ENCODE peak calls at places on chromosomes 4 and X, in ten cellular contexts. E, U, J, Z, M, A, H, N, B and I are unnamed samples.

GRCh38 chrX:25544641-25545040 is 528.9 kb upstream of the ARX start:
- DNase-seq in E (no peak), U (no peak), J (no peak), Z (no peak), M (no peak), A (no peak), H (no peak), N (no peak), B (peak), I (no peak)

GRCh38 chrX:54921427-54922021 is 900 bp downstream of the TRO start:
- DNase-seq in E (peak), U (peak), J (no peak), Z (peak), M (peak), A (peak), H (no peak), N (peak), B (peak), I (no peak)

GRCh38 chr4:41611881-41612871 is 74.2 kb downstream of the LIMCH1 start:
- DNase-seq in E (peak), U (peak), J (no peak), Z (no peak), M (peak), A (peak), H (no peak), N (no peak), B (peak), I (peak)

GRCh38 chr4:85370400-85371032 is 104.4 kb upstream of the ARHGAP24 start:
- DNase-seq in E (no peak), U (no peak), J (no peak), Z (no peak), M (peak), A (peak), H (peak), N (no peak), B (peak), I (no peak)

GRCh38 chrX:93673869-93674271 is at the start of gene FAM133A:
- DNase-seq in E (no peak), U (no peak), J (no peak), Z (no peak), M (peak), A (peak), H (no peak), N (no peak), B (peak), I (no peak)

GRCh38 chr4:1208970-1209704 is 36.8 kb upstream of the SPON2 start:
- DNase-seq in E (peak), U (peak), J (peak), Z (peak), M (peak), A (no peak), H (no peak), N (peak), B (peak), I (no peak)

GRCh38 chr4:15398001-15398400 is 29.8 kb upstream of the C1QTNF7 start:
- DNase-seq in E (no peak), U (no peak), J (no peak), Z (no peak), M (no peak), A (no peak), H (no peak), N (no peak), B (no peak), I (no peak)

GRCh38 chrX:71128915-71129765 is 10.7 kb downstream of the MED12 start:
- DNase-seq in E (peak), U (peak), J (peak), Z (peak), M (peak), A (peak), H (peak), N (peak), B (peak), I (peak)

GRCh38 chr4:10461850-10462400 is 4.7 kb upstream of the ZNF518B start:
- DNase-seq in E (no peak), U (no peak), J (no peak), Z (no peak), M (no peak), A (no peak), H (no peak), N (no peak), B (no peak), I (no peak)

GRCh38 chrX:107684956-107685385 is 56.7 kb downstream of the PRPS1 start:
- DNase-seq in E (peak), U (peak), J (peak), Z (peak), M (peak), A (peak), H (peak), N (peak), B (no peak), I (no peak)

GRCh38 chrX:134999469-134999868 is 8.7 kb downstream of the SMIM10 start:
- DNase-seq in E (no peak), U (no peak), J (no peak), Z (no peak), M (no peak), A (no peak), H (peak), N (no peak), B (peak), I (no peak)

GRCh38 chr4:155656025-155656424 is 10.6 kb upstream of the GUCY1A1 start:
- DNase-seq in E (no peak), U (no peak), J (no peak), Z (no peak), M (no peak), A (no peak), H (no peak), N (no peak), B (no peak), I (no peak)

GRCh38 chr4:143399113-143399949 is 62.7 kb downstream of the GAB1 start:
- DNase-seq in E (no peak), U (no peak), J (no peak), Z (no peak), M (no peak), A (no peak), H (peak), N (no peak), B (peak), I (no peak)

GRCh38 chr4:124334119-124334518 is 378.4 kb downstream of the ANKRD50 start:
- DNase-seq in E (no peak), U (no peak), J (no peak), Z (no peak), M (peak), A (peak), H (peak), N (no peak), B (peak), I (no peak)

GRCh38 chrX:119272882-119273806 is 37.1 kb downstream of the PGRMC1 start:
- DNase-seq in E (peak), U (peak), J (peak), Z (no peak), M (peak), A (no peak), H (no peak), N (peak), B (peak), I (peak)

GRCh38 chr4:70901984-70902576 is at the start of gene MOB1B:
- DNase-seq in E (peak), U (peak), J (peak), Z (peak), M (peak), A (peak), H (peak), N (peak), B (peak), I (peak)
- TF ChIP-seq POLR2A in E (no peak), U (peak), J (no peak), Z (peak), M (no peak), A (peak), H (peak), N (peak), B (peak), I (no peak)

DNA sequence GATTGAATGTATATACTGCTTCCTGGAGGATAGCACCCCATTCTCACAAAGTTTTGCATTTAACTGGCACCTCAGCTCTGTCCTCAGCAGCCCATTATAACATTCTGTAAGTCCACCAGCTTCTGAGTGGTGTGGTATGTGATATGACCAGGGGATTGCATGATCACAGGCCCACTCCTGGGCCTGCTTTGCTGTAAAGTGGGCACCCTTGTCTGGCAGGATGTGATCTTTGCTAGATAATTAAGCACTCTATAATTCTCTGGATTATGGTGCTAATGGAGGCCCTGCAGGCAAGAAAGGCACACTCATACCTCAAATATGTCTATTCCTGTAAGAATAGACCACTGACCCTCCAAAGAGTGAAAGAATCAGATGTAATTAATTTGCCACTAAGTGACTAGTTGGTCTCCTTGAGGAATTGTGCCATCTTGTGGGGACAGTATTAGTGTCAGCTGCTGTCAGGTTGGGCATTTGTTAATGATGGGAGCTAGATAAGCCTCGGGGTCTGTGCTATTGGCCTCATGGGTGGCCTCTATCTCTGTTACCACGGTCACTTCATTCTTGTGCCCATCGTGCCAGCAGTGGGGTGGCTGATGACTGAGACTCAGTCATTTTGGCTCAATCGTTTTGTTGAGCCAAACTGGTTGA is 2.2 kb upstream of the CFI start:
- DNase-seq in E (no peak), U (no peak), J (no peak), Z (no peak), M (peak), A (no peak), H (peak), N (no peak), B (peak), I (no peak)
- TF ChIP-seq POLR2A in E (no peak), U (no peak), J (no peak), Z (no peak), M (no peak), A (no peak), H (no peak), N (no peak), B (no peak), I (no peak)

GRCh38 chr4:168478868-168479267 is 1.4 kb downstream of the DDX60L start:
- DNase-seq in E (no peak), U (no peak), J (no peak), Z (no peak), M (no peak), A (no peak), H (no peak), N (no peak), B (no peak), I (no peak)
- TF ChIP-seq POLR2A in E (no peak), U (no peak), J (no peak), Z (no peak), M (no peak), A (no peak), H (no peak), N (no peak), B (no peak), I (no peak)

DNA sequence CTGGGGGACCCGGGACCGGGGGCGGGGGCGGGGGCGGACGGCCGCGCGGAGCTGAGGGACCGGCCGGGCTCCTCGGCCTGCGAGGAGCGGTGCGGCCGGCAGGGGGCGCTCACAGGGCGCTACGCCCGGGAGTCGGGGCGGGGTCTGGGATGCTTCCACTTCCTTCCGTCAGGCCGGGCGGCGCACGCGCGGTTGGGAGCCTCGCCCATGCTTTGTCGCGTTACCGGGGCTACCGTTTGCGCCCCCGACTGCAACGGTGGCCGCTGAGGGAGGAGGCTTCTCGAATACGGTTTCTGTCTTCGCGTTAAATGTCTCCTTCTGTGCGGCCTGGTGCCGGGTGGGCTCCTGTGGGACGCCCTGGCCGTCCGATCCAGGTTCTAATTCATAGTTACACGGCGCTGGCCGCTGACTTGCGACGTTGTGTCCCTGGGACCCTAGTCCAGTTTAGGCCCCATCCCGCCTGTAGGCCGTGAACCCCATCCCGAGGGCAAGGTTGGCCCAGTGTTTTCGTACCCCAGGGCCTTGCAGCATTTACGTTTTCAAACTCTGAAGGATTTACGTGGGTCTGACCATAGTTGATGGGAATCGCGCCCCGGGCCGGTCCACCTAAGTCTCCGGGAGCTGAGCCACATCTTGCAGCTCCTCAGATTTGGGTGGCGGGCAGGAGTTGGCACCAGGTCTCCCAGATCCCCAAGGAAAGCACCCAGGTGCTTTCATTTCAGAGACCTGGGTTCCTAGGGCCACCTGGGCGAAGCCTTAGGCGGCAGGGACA is 549 bp downstream of the MSL3 start:
- DNase-seq in E (peak), U (peak), J (peak), Z (peak), M (peak), A (peak), H (peak), N (peak), B (peak), I (peak)
- TF ChIP-seq POLR2A in E (no peak), U (peak), J (no peak), Z (no peak), M (no peak), A (peak), H (peak), N (no peak), B (no peak), I (no peak)

GRCh38 chr4:2942532-2943363 is 20.5 kb downstream of the NOP14 start:
- DNase-seq in E (no peak), U (peak), J (peak), Z (no peak), M (no peak), A (no peak), H (no peak), N (peak), B (no peak), I (no peak)
- TF ChIP-seq POLR2A in E (no peak), U (no peak), J (no peak), Z (no peak), M (no peak), A (no peak), H (peak), N (no peak), B (no peak), I (no peak)